ENCODE peak calls at places on chromosomes 5 and 9, in nine cellular contexts. W, F, L, M, P, Z, G, D and E are unnamed samples.

GRCh38 chr9:89291741-89292140 is 19.3 kb upstream of the CKS2 start:
- DNase-seq in W (no peak), F (no peak), L (no peak), M (no peak), P (no peak), Z (no peak), G (no peak), D (no peak), E (no peak)

GRCh38 chr9:76927540-76928240 is 21.8 kb upstream of the PRUNE2 start:
- DNase-seq in W (no peak), F (no peak), L (no peak), M (no peak), P (no peak), Z (peak), G (no peak), D (no peak), E (no peak)

GRCh38 chr5:33300209-33300742 is 140.5 kb upstream of the TARS1 start:
- DNase-seq in W (no peak), F (no peak), L (no peak), M (no peak), P (no peak), Z (no peak), G (no peak), D (no peak), E (no peak)

GRCh38 chr5:171397190-171397589 is 9.5 kb downstream of the NPM1 start:
- DNase-seq in W (no peak), F (no peak), L (no peak), M (no peak), P (no peak), Z (no peak), G (no peak), D (no peak), E (no peak)

GRCh38 chr9:127087411-127087810 is 35.0 kb downstream of the ANGPTL2 start:
- DNase-seq in W (no peak), F (no peak), L (no peak), M (no peak), P (no peak), Z (no peak), G (no peak), D (no peak), E (no peak)

GRCh38 chr9:137055385-137056364 is 1.8 kb upstream of the ENTPD2 start:
- DNase-seq in W (no peak), F (no peak), L (peak), M (no peak), P (peak), Z (peak), G (no peak), D (peak), E (peak)

GRCh38 chr9:130347931-130348330 is 82.4 kb downstream of the HMCN2 start:
- DNase-seq in W (no peak), F (no peak), L (no peak), M (no peak), P (no peak), Z (no peak), G (no peak), D (no peak), E (no peak)

GRCh38 chr5:78738693-78739300 is 90.2 kb upstream of the LHFPL2 start:
- DNase-seq in W (no peak), F (no peak), L (peak), M (no peak), P (no peak), Z (no peak), G (no peak), D (no peak), E (no peak)

GRCh38 chr5:35129276-35129675 is 81.5 kb upstream of the AGXT2 start:
- DNase-seq in W (no peak), F (peak), L (no peak), M (no peak), P (no peak), Z (peak), G (peak), D (no peak), E (peak)

GRCh38 chr5:143454936-143455516 is 51.5 kb upstream of the NR3C1 start:
- DNase-seq in W (no peak), F (no peak), L (no peak), M (no peak), P (no peak), Z (no peak), G (no peak), D (no peak), E (no peak)

GRCh38 chr5:178468196-178468685 is 122.0 kb downstream of the COL23A1 start:
- DNase-seq in W (no peak), F (no peak), L (no peak), M (no peak), P (no peak), Z (no peak), G (no peak), D (no peak), E (no peak)

GRCh38 chr5:68041293-68041692 is 174.3 kb upstream of the PIK3R1 start:
- DNase-seq in W (no peak), F (no peak), L (peak), M (no peak), P (peak), Z (no peak), G (no peak), D (no peak), E (no peak)

GRCh38 chr5:57499262-57500050 is 16.8 kb upstream of the ACTBL2 start:
- DNase-seq in W (peak), F (no peak), L (no peak), M (no peak), P (no peak), Z (peak), G (peak), D (no peak), E (no peak)

GRCh38 chr5:148794729-148795590 is 31.5 kb upstream of the ADRB2 start:
- DNase-seq in W (no peak), F (peak), L (no peak), M (peak), P (no peak), Z (peak), G (peak), D (no peak), E (peak)

GRCh38 chr5:129460121-129460950 is at the start of gene ADAMTS19:
- DNase-seq in W (peak), F (no peak), L (peak), M (no peak), P (no peak), Z (peak), G (peak), D (no peak), E (peak)

GRCh38 chr9:33081128-33081851 is 4.8 kb upstream of the SMU1 start:
- DNase-seq in W (peak), F (peak), L (peak), M (peak), P (peak), Z (peak), G (peak), D (peak), E (peak)

GRCh38 chr5:113320160-113320816 is 114.5 kb downstream of the TSSK1B start:
- DNase-seq in W (no peak), F (no peak), L (no peak), M (no peak), P (no peak), Z (no peak), G (no peak), D (no peak), E (no peak)

GRCh38 chr9:85553475-85553874 is 188.3 kb downstream of the AGTPBP1 start:
- DNase-seq in W (no peak), F (no peak), L (no peak), M (no peak), P (no peak), Z (no peak), G (no peak), D (no peak), E (no peak)

GRCh38 chr5:15073453-15073852 is 201.9 kb upstream of the ANKH start:
- DNase-seq in W (no peak), F (no peak), L (no peak), M (no peak), P (no peak), Z (no peak), G (no peak), D (no peak), E (no peak)

GRCh38 chr5:72284674-72285424 is 35.2 kb downstream of the MRPS27 start:
- DNase-seq in W (no peak), F (no peak), L (no peak), M (no peak), P (no peak), Z (no peak), G (no peak), D (no peak), E (no peak)

GRCh38 chr5:154519375-154519774 is 41.3 kb upstream of the HAND1 start:
- DNase-seq in W (no peak), F (no peak), L (no peak), M (peak), P (no peak), Z (peak), G (peak), D (no peak), E (no peak)

GRCh38 chr5:10301842-10302610 is 5.7 kb downstream of the CMBL start:
- DNase-seq in W (no peak), F (no peak), L (peak), M (no peak), P (peak), Z (peak), G (no peak), D (peak), E (no peak)

GRCh38 chr5:82879089-82879488 is 198.1 kb downstream of the TMEM167A start:
- DNase-seq in W (no peak), F (no peak), L (no peak), M (no peak), P (no peak), Z (no peak), G (no peak), D (no peak), E (no peak)

GRCh38 chr9:133140174-133140505 is 19.1 kb upstream of the RALGDS start:
- DNase-seq in W (no peak), F (no peak), L (peak), M (no peak), P (no peak), Z (no peak), G (no peak), D (no peak), E (no peak)

GRCh38 chr5:15936505-15937245 is 242.9 kb downstream of the MARCHF11 start:
- DNase-seq in W (no peak), F (no peak), L (no peak), M (no peak), P (no peak), Z (no peak), G (no peak), D (no peak), E (no peak)

DNA sequence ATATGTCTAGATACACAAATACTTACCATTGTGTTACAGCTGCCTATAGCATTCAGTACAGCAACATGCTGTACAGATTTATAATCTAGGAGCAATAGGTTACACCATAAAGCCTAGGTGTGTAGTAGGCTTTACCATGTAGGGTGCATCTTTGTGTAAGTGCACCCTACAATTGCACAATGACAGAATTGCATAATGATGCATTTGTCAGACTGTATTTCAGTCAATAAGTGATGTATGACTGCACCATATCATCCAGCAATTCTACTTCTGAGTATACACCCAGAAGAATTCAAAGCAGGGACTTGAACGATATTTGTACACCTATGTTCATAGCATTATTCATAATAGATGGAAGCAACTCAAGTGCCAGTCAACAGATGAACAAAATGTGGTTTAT is 100.4 kb upstream of the SLC44A1 start:
- DNase-seq in W (no peak), F (no peak), L (no peak), M (no peak), P (no peak), Z (no peak), G (no peak), D (no peak), E (no peak)
- H3K4me3 ChIP-seq in W (no peak), F (no peak), L (no peak), M (no peak), P (no peak), Z (no peak), G (no peak), D (no peak), E (no peak)

DNA sequence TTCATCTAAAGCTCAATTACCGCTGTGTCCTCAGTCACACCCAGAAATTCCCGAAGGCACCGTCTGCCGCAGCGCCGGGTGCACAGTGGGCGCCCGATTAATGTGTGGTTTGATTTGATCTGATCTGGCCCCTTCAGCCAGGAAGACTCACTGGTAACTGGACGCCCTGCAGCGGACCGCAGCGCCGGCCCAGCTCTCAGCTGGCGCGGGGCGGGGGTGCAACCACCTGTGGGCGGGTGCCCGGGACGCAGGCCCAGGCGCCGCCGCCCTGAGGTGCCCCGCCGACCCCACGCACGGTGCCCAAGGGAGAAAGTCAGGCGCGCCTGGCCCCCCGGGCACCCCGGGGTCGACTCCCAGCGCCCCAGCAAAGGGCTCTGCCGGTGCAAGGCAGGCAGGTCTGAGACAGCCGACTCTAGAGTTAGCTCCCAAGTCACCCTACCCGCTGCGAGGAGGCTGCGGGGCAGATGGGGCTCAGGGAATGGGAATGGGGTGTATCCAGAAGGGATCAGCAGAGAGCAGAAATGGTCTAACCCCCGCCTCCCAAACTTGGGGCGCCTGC is 1.7 kb downstream of the EPB41L4B start:
- DNase-seq in W (peak), F (no peak), L (peak), M (no peak), P (no peak), Z (no peak), G (no peak), D (no peak), E (no peak)
- H3K4me3 ChIP-seq in W (peak), F (no peak), L (peak), M (peak), P (no peak), Z (peak), G (no peak), D (peak), E (no peak)

DNA sequence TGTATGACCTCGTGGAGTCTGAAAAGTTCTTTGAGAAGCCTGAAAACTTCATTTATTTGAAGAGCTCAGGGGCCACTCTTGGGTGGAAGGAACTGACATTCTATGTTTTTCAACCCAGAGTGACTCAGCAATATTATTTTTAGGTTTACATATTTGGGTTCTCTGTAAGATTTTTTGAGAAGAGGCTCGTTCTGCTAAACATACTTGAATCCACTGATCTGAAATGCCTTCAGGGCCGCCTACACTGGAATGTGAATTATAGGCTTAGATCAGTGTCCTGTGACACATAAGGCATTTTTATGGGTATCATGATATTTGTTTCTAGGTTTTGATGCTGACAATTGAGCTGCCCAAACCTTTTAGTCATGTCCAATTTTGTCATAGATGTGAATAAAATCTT is 86.2 kb downstream of the PSAT1 start:
- DNase-seq in W (no peak), F (peak), L (no peak), M (no peak), P (no peak), Z (peak), G (peak), D (no peak), E (no peak)
- H3K4me3 ChIP-seq in W (no peak), F (no peak), L (no peak), M (no peak), P (no peak), Z (no peak), G (no peak), D (no peak), E (no peak)

GRCh38 chr5:181027452-181028031 is 12.5 kb upstream of the BTNL9 start:
- DNase-seq in W (no peak), F (no peak), L (no peak), M (no peak), P (no peak), Z (no peak), G (no peak), D (no peak), E (no peak)
- H3K4me3 ChIP-seq in W (no peak), F (no peak), L (no peak), M (no peak), P (no peak), Z (no peak), G (no peak), D (no peak), E (no peak)